ENCODE peak calls at places on chromosomes 2 and 18, in four cellular contexts. Y is transverse colon, P is heart left ventricle, T is pancreas. O is an unnamed sample. For H3K36me3 and H3K9me3, the result is how much of the 10 kb centered on the place peaks cover.

GRCh38 chr2:180907731-180908130 is 72.7 kb upstream of the UBE2E3 start:
- DNase-seq in P (no peak), Y (no peak), T (no peak), O (no peak)

GRCh38 chr2:113083311-113083710 is 15.5 kb downstream of the IL1F10 start:
- DNase-seq in P (no peak), T (no peak), Y (no peak), O (no peak)

GRCh38 chr2:29462293-29462692 is 347.1 kb downstream of the CLIP4 start:
- DNase-seq in P (no peak), T (no peak), Y (no peak), O (peak)

GRCh38 chr2:231228974-231229373 is 30.5 kb downstream of the ARMC9 start:
- DNase-seq in Y (no peak), T (no peak), P (no peak), O (no peak)

GRCh38 chr2:135709992-135710391 is 31.7 kb upstream of the UBXN4 start:
- DNase-seq in P (peak), Y (peak), T (no peak), O (peak)

GRCh38 chr2:240205348-240205747 is 64.9 kb upstream of the OTOS start:
- DNase-seq in P (no peak), T (no peak), Y (no peak), O (peak)

GRCh38 chr2:27306657-27307544 is 1.3 kb downstream of the UCN start:
- DNase-seq in T (peak), P (no peak), Y (no peak), O (no peak)

GRCh38 chr2:70789304-70790078 is 952 bp downstream of the FIGLA start:
- DNase-seq in Y (peak), T (peak), P (peak), O (peak)

GRCh38 chr2:85501244-85501643 is 37.7 kb upstream of the MAT2A start:
- DNase-seq in P (no peak), T (no peak), Y (no peak), O (no peak)

GRCh38 chr2:180306346-180306745 is 299.2 kb upstream of the CWC22 start:
- DNase-seq in P (no peak), T (no peak), Y (no peak), O (no peak)

DNA sequence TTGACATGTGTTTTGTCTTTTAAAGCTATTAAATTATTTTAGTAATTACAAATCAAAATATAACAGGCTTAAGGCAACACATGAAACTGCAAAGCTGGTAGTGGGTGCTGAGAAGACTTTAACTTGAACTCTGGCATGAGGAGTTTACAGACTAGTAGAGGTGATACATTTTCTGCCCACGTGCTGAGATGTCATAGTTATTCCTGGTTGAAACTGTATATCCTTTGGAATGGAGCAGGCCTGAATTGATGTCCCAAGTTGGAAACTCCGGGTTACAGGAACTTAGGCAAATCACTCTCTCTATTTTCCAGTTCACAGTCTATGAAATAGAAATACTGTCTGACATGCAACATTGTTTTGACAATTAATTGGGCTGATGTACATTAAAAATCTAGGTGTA is 177.1 kb upstream of the NOL4 start:
- DNase-seq in Y (no peak), T (no peak), P (no peak), O (no peak)
- H3K4me3 ChIP-seq in Y (no peak), T (no peak), P (no peak), O (no peak)

GRCh38 chr2:12720752-12721151 is 4.0 kb downstream of the TRIB2 start:
- DNase-seq in T (no peak), P (no peak), Y (no peak), O (no peak)

GRCh38 chr2:12723741-12724463 is 7.2 kb downstream of the TRIB2 start:
- DNase-seq in T (no peak), P (no peak), Y (no peak), O (no peak)

GRCh38 chr2:12720181-12720580 is 3.4 kb downstream of the TRIB2 start:
- DNase-seq in T (no peak), P (no peak), Y (no peak), O (no peak)

GRCh38 chr2:12721571-12722444 is 5.1 kb downstream of the TRIB2 start:
- DNase-seq in P (no peak), Y (no peak), T (no peak), O (peak)

DNA sequence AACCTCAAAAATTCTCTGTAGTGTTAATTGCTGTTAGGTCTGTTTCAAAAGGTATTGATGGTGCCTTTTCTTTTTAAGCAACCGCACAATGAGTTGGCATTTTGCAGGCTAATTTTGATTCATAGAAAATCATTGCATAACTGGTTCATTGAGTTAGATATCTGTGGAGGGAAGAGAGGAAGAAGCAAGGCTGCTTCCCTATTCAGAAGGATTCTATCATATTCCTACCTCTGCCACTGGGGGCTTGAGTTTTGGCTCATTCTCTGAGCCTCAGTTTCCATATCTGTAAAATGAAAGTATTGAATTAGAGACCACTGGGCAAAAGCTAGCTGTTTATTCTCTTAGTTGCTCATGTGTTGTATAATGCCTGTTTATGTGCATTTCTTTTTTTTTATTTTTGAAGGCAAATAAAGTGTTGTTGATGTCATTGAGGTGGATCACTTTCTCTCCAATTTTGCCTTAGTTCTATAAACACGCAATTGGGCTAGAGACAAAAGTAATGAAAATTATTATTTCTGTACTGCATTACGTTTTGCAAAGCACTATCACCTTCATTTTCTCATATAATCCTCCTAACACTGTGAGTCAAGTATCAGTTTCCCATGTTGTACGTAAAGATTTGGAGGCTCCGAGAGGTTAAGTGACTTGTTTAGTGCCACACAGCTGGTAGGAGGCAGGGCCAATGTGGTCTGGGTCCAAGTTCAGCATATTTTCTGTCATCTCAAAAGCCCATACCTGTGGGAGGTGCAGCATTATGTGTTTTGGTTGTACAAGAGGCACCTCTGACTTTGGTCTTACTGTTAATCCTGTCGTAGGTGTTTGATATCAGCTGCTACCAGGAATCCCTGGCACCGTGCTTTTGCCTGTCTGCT is 5.9 kb downstream of the TRIB2 start:
- DNase-seq in P (no peak), T (no peak), Y (no peak), O (no peak)
- H3K36me3 ChIP-seq in P (under half), T (under half), Y (under half), O (half or more)

DNA sequence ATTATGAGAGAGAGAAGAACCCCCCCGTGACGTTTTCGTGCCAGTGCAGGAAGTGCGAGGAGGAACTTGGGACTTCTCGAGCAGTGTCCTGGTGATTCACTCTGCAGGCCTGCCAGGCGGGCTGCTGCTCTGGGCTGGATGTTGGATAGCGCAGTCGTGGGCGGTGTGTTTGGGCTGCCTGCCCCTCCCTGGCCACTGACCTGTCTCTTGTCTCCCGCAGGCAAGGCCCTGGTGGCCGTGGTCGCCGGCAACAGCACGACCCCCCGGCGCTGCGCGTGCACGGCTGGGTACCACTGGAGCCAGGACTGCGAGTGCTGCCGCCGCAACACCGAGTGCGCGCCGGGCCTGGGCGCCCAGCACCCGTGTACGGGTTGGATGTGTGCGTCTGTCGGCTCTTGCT is 29.1 kb downstream of the TNFRSF11A start:
- DNase-seq in P (no peak), T (peak), Y (no peak), O (no peak)
- H3K9me3 ChIP-seq in P (under half), T (under half), Y (under half), O (under half)

GRCh38 chr18:10032331-10032979 is 118.6 kb downstream of the VAPA start:
- DNase-seq in T (no peak), P (no peak), Y (no peak), O (no peak)
- H3K4me3 ChIP-seq in T (no peak), P (peak), Y (no peak), O (no peak)

GRCh38 chr2:37068671-37069070 is 15.5 kb downstream of the HEATR5B start:
- DNase-seq in Y (no peak), T (no peak), P (no peak), O (no peak)
- H3K36me3 ChIP-seq in Y (under half), T (under half), P (under half), O (under half)

DNA sequence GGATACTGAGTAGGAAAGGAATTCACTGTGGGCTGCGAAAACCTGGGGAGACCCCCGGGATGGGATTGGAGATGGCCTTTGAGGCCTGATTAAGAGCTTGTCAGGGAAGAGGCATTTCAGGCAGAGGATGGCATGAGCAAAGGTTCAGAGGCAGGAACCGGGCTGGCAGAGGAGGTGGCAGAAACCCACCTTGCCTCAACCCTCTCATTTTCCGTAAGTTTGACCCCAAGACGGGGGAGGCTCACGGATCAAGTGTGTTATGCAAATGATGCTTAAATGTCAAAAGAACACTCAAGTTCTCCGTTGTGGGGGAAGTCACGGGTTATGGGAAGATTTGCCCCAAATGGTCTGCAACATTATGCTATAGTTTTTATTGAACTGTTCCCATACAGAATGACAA is 88.3 kb downstream of the MYCN start:
- DNase-seq in P (no peak), Y (no peak), T (no peak), O (no peak)
- H3K9me3 ChIP-seq in P (under half), Y (under half), T (under half), O (under half)

GRCh38 chr2:130339885-130340745 is 2.6 kb upstream of the IMP4 start:
- DNase-seq in P (no peak), T (no peak), Y (no peak), O (no peak)
- H3K4me3 ChIP-seq in P (no peak), T (no peak), Y (no peak), O (no peak)

DNA sequence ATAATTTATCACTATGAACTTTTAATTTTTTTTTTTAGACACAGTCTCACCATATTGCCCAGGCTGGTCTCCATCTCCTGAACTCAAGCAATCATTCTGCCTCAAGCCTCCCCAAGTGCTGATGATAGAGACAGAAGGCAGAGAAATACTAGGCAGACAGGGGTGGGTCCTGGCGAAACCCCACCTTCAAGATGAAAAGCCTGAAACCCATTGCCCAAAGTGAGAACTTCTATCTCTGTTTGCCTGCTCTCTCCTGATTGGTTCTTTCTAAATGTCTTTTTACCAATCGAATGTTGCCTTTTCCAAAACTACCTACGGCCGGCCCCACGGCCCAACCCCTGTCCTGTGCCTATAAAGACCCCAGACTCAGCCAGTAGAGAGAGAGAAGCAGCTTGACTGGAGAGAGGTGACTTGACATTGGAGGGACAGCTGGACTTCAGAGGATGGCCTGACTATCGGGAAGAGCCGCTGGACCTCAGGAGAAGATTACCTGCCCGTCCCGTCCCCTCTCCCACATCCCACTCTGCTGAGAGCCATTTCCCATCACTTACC is 21.9 kb downstream of the PRKD3 start:
- DNase-seq in Y (no peak), T (no peak), P (no peak), O (no peak)
- H3K36me3 ChIP-seq in Y (under half), T (under half), P (under half), O (under half)

O was measured in MG63.